ENCODE peak calls at places on chromosomes 6 and 20, in nine cellular contexts. T is A549, P is HL-60, A is HepG2, Q is HCT116, G is K562, W is GM12878, I is GM23338, Z is Panc1. S is an unnamed sample.

GRCh38 chr6:149917679-149918078 is 5.2 kb downstream of the RAET1G start:
- DNase-seq in T (no peak), P (no peak), A (no peak), Q (no peak), G (no peak), W (no peak), I (no peak), Z (no peak), S (no peak)

GRCh38 chr20:37395921-37396519 is 50.1 kb downstream of the SRC start:
- DNase-seq in T (peak; percentile 55), P (no peak), A (no peak), Q (no peak), G (peak; percentile 53), W (no peak), I (peak; percentile 81), Z (no peak), S (peak; percentile 67)

GRCh38 chr6:142568857-142569597 is 267.2 kb downstream of the ADGRG6 start:
- DNase-seq in T (no peak), P (no peak), A (no peak), Q (no peak), G (no peak), W (no peak), I (no peak), Z (no peak), S (no peak)

GRCh38 chr6:148629197-148629909 is 117.5 kb upstream of the UST start:
- DNase-seq in T (no peak), P (no peak), A (no peak), Q (no peak), G (no peak), W (no peak), I (peak; percentile 21), Z (no peak), S (no peak)

GRCh38 chr20:57280221-57280620 is 13.8 kb upstream of the BMP7 start:
- DNase-seq in T (no peak), P (no peak), A (no peak), Q (no peak), G (no peak), W (no peak), I (no peak), Z (no peak), S (no peak)

GRCh38 chr6:144006731-144007454 is 1.2 kb downstream of the PLAGL1 start:
- DNase-seq in T (peak; percentile 19), P (no peak), A (no peak), Q (peak; percentile 16), G (peak; percentile 61), W (no peak), I (peak; percentile 33), Z (no peak), S (peak; percentile 29)

GRCh38 chr20:44017211-44017610 is 102.6 kb downstream of the TOX2 start:
- DNase-seq in T (no peak), P (no peak), A (no peak), Q (no peak), G (no peak), W (no peak), I (no peak), Z (no peak), S (no peak)

GRCh38 chr6:83853178-83853967 is at the start of gene RIPPLY2:
- DNase-seq in T (peak; percentile 33), P (no peak), A (no peak), Q (no peak), G (no peak), W (no peak), I (peak; percentile 81), Z (no peak), S (peak; percentile 89)

GRCh38 chr20:43563429-43563828 is 4.6 kb downstream of the SGK2 start:
- DNase-seq in T (peak; percentile 22), P (no peak), A (peak; percentile 45), Q (no peak), G (no peak), W (no peak), I (no peak), Z (no peak), S (no peak)

GRCh38 chr6:21382821-21383455 is 210.6 kb upstream of the SOX4 start:
- DNase-seq in T (no peak), P (no peak), A (no peak), Q (no peak), G (no peak), W (no peak), I (no peak), Z (no peak), S (peak; percentile 51)

GRCh38 chr6:90294614-90294988 is 2.0 kb downstream of the BACH2 start:
- DNase-seq in T (no peak), P (no peak), A (no peak), Q (no peak), G (no peak), W (no peak), I (peak; percentile 51), Z (no peak), S (peak; percentile 21)

GRCh38 chr20:30919514-30920188 is 337.8 kb upstream of the DEFB115 start:
- DNase-seq in T (no peak), P (no peak), A (no peak), Q (no peak), G (peak; percentile 1), W (no peak), I (no peak), Z (no peak), S (no peak)

GRCh38 chr20:58893355-58894151 is 41.0 kb downstream of the GNAS start:
- DNase-seq in T (no peak), P (no peak), A (no peak), Q (no peak), G (no peak), W (no peak), I (no peak), Z (no peak), S (no peak)

GRCh38 chr6:24668997-24669361 is 2.1 kb downstream of the ACOT13 start:
- DNase-seq in T (no peak), P (no peak), A (no peak), Q (no peak), G (no peak), W (no peak), I (no peak), Z (no peak), S (no peak)

GRCh38 chr6:24664049-24664987 is 2.4 kb downstream of the TDP2 start:
- DNase-seq in T (no peak), P (no peak), A (peak; percentile 44), Q (no peak), G (no peak), W (no peak), I (no peak), Z (no peak), S (no peak)

GRCh38 chr6:24666616-24667377 is at the start of the genes ACOT13 and TDP2:
- DNase-seq in T (peak; percentile 95), P (peak; percentile 92), A (peak; percentile 98), Q (peak; percentile 93), G (peak; percentile 98), W (peak; percentile 86), I (peak; percentile 97), Z (peak; percentile 82), S (peak; percentile 96)

GRCh38 chr6:24667378-24667803 is 514 bp downstream of the ACOT13 start:
- DNase-seq in T (peak; percentile 7), P (no peak), A (peak; percentile 54), Q (no peak), G (peak; percentile 24), W (no peak), I (no peak), Z (no peak), S (peak; percentile 11)

DNA sequence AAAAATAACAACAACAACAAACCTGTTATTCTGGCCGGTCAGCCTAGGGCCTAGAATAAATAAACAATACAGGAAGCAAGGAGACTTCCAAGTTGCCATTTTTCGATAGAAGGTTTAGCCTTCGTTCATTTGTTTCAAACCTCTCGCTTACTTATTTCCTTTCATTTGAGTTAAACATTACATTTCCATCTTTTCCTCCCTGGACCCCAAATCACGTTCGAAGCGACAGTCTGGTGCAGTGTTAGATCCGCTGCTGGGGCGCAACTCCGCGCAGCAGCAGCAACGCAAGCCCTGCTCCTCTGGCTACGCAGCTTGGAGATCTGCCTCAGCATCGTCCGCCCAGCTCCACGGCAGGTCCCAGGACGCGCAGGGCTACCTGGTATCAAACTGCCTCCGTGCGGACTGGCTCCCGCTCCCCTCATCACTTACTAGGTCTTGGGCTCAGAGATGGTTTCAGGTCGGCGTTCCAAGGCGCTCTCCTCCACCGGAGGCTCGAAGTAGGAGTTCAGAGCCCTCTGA is 543 bp downstream of the TDP2 start:
- DNase-seq in T (no peak), P (no peak), A (no peak), Q (no peak), G (peak; percentile 40), W (no peak), I (no peak), Z (no peak), S (peak; percentile 66)
- TF ChIP-seq REST in T (no peak), P (no peak), A (no peak), Q (no peak), G (peak; percentile 25), W (no peak), I (peak; percentile 28), Z (no peak), S (no peak)

DNA sequence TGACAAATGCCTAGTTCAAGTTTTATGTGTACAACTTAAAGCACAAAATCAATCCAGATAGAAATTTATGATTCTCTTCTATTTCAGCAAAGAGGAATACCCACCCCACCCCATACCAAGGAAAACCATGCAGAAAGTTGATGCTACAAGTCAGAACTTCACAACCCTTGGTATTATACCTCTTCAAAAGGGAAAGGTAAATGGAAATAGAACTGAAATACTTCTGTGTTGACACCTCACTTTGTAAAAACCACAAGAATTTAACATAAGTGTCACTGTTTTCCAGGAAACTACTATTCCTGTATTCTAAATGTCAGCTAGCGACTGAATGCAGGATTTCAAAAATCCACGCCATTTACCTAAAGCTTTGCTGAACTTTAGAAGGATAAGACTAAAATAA is 3.7 kb downstream of the CPNE1 start:
- DNase-seq in T (no peak), P (no peak), A (no peak), Q (peak; percentile 12), G (no peak), W (no peak), I (no peak), Z (no peak), S (no peak)
- TF ChIP-seq REST in T (no peak), P (no peak), A (no peak), Q (no peak), G (no peak), W (no peak), I (no peak), Z (no peak), S (no peak)

DNA sequence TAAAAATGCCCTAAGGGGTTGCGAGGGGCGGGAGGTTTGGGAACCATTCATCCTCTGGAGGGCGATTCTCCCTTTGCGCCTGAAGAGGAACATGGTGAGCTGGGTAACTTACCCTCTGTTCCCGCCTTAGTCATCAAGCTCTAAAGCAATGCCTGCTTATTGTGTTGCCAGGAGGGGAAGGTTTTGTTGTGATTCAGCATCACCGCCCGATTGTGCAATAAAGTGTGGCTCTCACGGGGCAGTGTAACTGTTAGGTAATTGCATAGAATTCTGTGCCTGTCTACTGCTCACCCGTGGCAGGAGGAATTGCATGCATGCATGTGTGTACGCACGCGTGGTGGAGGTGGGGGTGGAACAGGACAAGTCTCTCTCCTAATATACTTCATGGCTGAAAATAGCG is 95.5 kb upstream of the AGPAT4 start:
- DNase-seq in T (peak; percentile 73), P (peak; percentile 89), A (no peak), Q (no peak), G (no peak), W (no peak), I (peak; percentile 24), Z (no peak), S (no peak)
- TF ChIP-seq REST in T (no peak), P (no peak), A (no peak), Q (no peak), G (no peak), W (no peak), I (no peak), Z (no peak), S (no peak)

DNA sequence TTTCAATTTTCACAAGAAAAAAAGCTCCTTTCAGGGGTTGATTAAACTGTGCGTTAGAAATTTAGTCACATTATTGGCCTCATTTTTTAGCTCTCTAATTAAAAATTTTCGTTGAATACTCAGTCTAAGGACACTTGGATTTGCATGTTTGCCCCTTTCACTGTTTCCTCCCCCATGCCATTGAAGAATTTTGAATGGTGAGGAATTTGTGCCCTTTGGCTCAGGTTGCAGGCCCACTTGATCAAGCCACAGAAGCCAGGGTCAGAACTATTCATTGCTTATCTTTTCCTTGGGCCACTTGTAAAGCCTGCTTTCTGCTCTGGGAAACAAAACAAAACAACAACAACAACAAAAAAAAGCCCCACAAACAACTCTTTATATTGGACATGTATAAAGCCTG is 12.2 kb downstream of the LIN28B start:
- DNase-seq in T (no peak), P (no peak), A (no peak), Q (no peak), G (no peak), W (no peak), I (peak; percentile 80), Z (no peak), S (no peak)
- TF ChIP-seq REST in T (no peak), P (no peak), A (no peak), Q (no peak), G (no peak), W (no peak), I (no peak), Z (no peak), S (no peak)

S was measured in SK-N-SH.